ENCODE peak calls at places on chromosomes 7 and 10, in nine cellular contexts. O is right lobe of liver; K is CD8-positive, alpha-beta memory T cell; P is CD8-positive, alpha-beta T cell; V is Panc1; U is tibial nerve; W is body of pancreas; G is CD4-positive, CD25-positive, alpha-beta regulatory T cell; B is MM.1S. H is an unnamed sample. For H3K36me3, the result is how much of the 10 kb centered on the place peaks cover.

GRCh38 chr10:21432266-21432665 is 93.2 kb downstream of the SKIDA1 start:
- DNase-seq in G (no peak), W (no peak), V (no peak), O (no peak), U (no peak), P (no peak), K (no peak), B (no peak), H (no peak)

GRCh38 chr10:72691470-72692056 is 380 bp upstream of the MCU start:
- DNase-seq in G (no peak), K (no peak), V (peak), P (no peak), B (no peak), O (no peak), W (no peak), U (no peak), H (peak)

GRCh38 chr10:7945469-7946187 is 108.9 kb upstream of the GATA3 start:
- DNase-seq in W (no peak), G (peak), V (no peak), U (no peak), B (no peak), K (no peak), O (no peak), P (no peak), H (no peak)

GRCh38 chr7:46558482-46559193 is 637.6 kb upstream of the IGFBP3 start:
- DNase-seq in K (no peak), G (no peak), B (no peak), O (no peak), U (no peak), W (no peak), P (no peak), V (no peak), H (no peak)

GRCh38 chr10:93131956-93132355 is 58.3 kb downstream of the CYP26A1 start:
- DNase-seq in P (no peak), U (no peak), V (no peak), K (no peak), W (no peak), G (no peak), O (no peak), B (no peak), H (no peak)

GRCh38 chr7:127938588-127938987 is 92.6 kb downstream of the LRRC4 start:
- DNase-seq in O (no peak), W (no peak), K (no peak), U (no peak), G (no peak), B (no peak), P (no peak), V (peak), H (no peak)

GRCh38 chr10:18214692-18215563 is 74.7 kb downstream of the CACNB2 start:
- DNase-seq in B (peak), K (no peak), V (peak), U (peak), G (peak), O (no peak), P (no peak), W (peak), H (peak)

GRCh38 chr10:102113956-102114857 is 6.0 kb downstream of the LDB1 start:
- DNase-seq in O (peak), B (no peak), P (no peak), K (no peak), U (no peak), V (no peak), G (no peak), W (peak), H (no peak)

GRCh38 chr7:98135984-98136383 is 29.3 kb downstream of the LMTK2 start:
- DNase-seq in B (no peak), P (no peak), G (no peak), O (no peak), K (no peak), U (no peak), W (no peak), V (no peak), H (no peak)

GRCh38 chr7:142301923-142302550 is 44.2 kb upstream of the PRSS58 start:
- DNase-seq in G (no peak), U (no peak), O (no peak), V (no peak), W (no peak), P (no peak), B (peak), K (no peak), H (peak)

GRCh38 chr7:2211259-2211575 is 21.5 kb downstream of the MAD1L1 start:
- DNase-seq in B (no peak), G (no peak), K (no peak), P (no peak), V (no peak), O (no peak), W (no peak), U (no peak), H (no peak)
- H3K36me3 ChIP-seq in B (under half), G (under half), K (under half), P (under half), V (under half), O (under half), W (under half), U (half or more), H (under half)

GRCh38 chr7:104642551-104642950 is 314.1 kb downstream of the LHFPL3 start:
- DNase-seq in B (no peak), G (no peak), O (no peak), V (no peak), W (no peak), U (no peak), P (no peak), K (no peak), H (no peak)
- H3K27ac ChIP-seq in B (no peak), G (no peak), O (no peak), V (no peak), W (no peak), U (no peak), P (no peak), K (no peak), H (no peak)

GRCh38 chr7:102101111-102101551 is 185.5 kb upstream of the SH2B2 start:
- DNase-seq in P (no peak), K (no peak), W (no peak), V (no peak), G (no peak), U (no peak), O (no peak), B (no peak), H (no peak)
- H3K36me3 ChIP-seq in P (under half), K (under half), W (under half), V (under half), G (under half), U (half or more), O (under half), B (under half), H (under half)

GRCh38 chr7:115230882-115231508 is 309.1 kb downstream of the MDFIC start:
- DNase-seq in U (no peak), P (no peak), K (no peak), W (no peak), B (no peak), O (no peak), G (peak), V (peak), H (peak)
- H3K27ac ChIP-seq in U (no peak), P (no peak), K (no peak), W (no peak), B (no peak), O (no peak), G (no peak), V (no peak), H (no peak)

GRCh38 chr7:100111914-100112313 is 7.2 kb downstream of the TAF6 start:
- DNase-seq in U (no peak), W (no peak), G (no peak), V (no peak), B (no peak), K (no peak), O (no peak), P (no peak), H (no peak)

GRCh38 chr7:100107890-100108289 is 6.4 kb downstream of the AP4M1 start:
- DNase-seq in G (no peak), K (no peak), B (no peak), U (no peak), O (no peak), V (no peak), P (no peak), W (no peak), H (no peak)

GRCh38 chr7:100107125-100107737 is 5.8 kb downstream of the AP4M1 start:
- DNase-seq in O (no peak), V (no peak), P (no peak), U (no peak), B (no peak), W (no peak), K (no peak), G (no peak), H (no peak)

GRCh38 chr7:100111156-100111555 is 8.0 kb downstream of the TAF6 start:
- DNase-seq in K (no peak), O (no peak), G (no peak), V (no peak), U (no peak), B (no peak), P (no peak), W (no peak), H (no peak)

GRCh38 chr7:100109521-100110163 is 8.2 kb downstream of the AP4M1 start:
- DNase-seq in O (no peak), B (no peak), G (no peak), V (no peak), U (no peak), K (no peak), W (no peak), P (no peak), H (no peak)
- H3K36me3 ChIP-seq in O (under half), B (under half), G (under half), V (under half), U (half or more), K (under half), W (under half), P (under half), H (under half)

GRCh38 chr7:150951181-150951520 is 27.0 kb downstream of the KCNH2 start:
- DNase-seq in U (no peak), O (no peak), V (no peak), P (no peak), B (no peak), W (no peak), G (no peak), K (no peak), H (no peak)

GRCh38 chr7:150953061-150953997 is 24.8 kb downstream of the KCNH2 start:
- DNase-seq in K (no peak), V (no peak), P (no peak), G (no peak), B (no peak), W (no peak), O (no peak), U (no peak), H (no peak)

GRCh38 chr7:150950496-150951180 is 27.5 kb downstream of the KCNH2 start:
- DNase-seq in U (no peak), B (no peak), G (no peak), O (no peak), P (no peak), V (no peak), W (no peak), K (no peak), H (no peak)

GRCh38 chr7:150951521-150951920 is 26.6 kb downstream of the KCNH2 start:
- DNase-seq in U (no peak), K (no peak), P (no peak), V (no peak), O (no peak), B (no peak), W (no peak), G (no peak), H (no peak)

GRCh38 chr7:150952331-150953050 is 25.6 kb downstream of the KCNH2 start:
- DNase-seq in G (no peak), P (no peak), U (no peak), B (no peak), W (no peak), V (no peak), K (no peak), O (no peak), H (no peak)
- H3K27ac ChIP-seq in G (no peak), P (no peak), U (no peak), B (no peak), W (no peak), V (no peak), K (no peak), O (no peak), H (no peak)

GRCh38 chr7:64174328-64174727 is 32.7 kb upstream of the ZNF735 start:
- DNase-seq in G (no peak), V (no peak), U (no peak), B (no peak), K (no peak), P (no peak), O (no peak), W (no peak), H (no peak)
- H3K36me3 ChIP-seq in G (under half), V (under half), U (under half), B (under half), K (under half), P (under half), O (under half), W (under half), H (under half)

DNA sequence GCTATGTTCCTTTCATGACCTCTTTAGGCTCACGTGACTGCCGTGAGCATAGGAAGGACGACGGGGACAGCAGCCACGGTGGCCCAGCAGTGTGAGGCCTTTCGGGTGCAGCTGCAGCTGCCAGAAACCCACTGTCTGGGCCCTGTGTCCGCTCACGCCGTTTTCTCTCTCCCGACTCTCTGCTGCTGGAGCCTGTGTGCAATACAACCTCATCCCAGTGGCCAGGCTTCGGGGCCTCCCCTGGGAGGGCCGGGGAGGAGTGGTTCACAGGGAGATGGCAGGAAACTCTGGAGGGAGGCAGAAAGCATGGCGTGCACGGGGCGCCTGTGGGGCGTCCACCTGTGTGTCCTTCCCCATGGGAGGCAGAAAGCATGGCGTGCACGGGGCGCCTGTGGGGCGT is 38.6 kb downstream of the PFKP start:
- DNase-seq in G (no peak), V (no peak), B (no peak), K (no peak), P (no peak), U (no peak), O (no peak), W (no peak), H (no peak)
- H3K27ac ChIP-seq in G (no peak), V (no peak), B (no peak), K (no peak), P (no peak), U (peak), O (no peak), W (peak), H (no peak)

GRCh38 chr10:80411681-80412230 is 3.4 kb downstream of the PRXL2A start:
- DNase-seq in G (no peak), K (no peak), U (no peak), O (no peak), P (no peak), V (no peak), W (no peak), B (no peak), H (no peak)
- H3K36me3 ChIP-seq in G (under half), K (under half), U (under half), O (under half), P (under half), V (under half), W (under half), B (under half), H (under half)

DNA sequence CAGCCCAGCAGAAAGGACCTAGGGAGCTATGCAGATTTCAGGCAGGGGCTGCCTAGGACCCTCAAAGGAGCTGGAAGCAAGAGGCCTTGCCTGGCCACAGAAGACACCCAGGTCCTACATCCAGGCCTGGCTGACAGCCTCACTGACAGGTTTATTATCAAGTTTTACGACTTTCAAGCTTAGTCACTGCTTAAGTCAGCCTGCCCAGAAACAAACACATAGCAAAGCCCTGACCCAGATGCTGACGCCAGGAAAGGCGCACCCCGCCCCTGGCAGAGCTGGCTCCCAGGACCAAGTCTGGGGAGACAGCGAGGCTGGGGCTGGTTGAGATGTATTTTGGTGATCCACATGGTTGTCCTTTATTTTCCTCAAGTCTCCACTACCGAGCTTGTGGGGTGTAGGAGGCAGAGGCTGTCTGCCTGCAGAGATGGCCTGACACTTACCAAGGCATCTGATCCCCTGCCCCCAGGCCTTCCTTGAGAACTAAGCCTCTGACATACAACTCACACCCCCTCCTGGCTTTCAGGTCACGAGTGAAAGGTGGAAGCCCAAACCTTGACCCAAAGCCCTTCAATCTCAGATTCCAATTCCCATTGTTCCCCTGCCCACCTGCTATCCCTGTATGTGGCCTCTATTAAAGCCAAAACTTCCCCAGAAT is 80.7 kb upstream of the EMX2 start:
- DNase-seq in W (no peak), O (no peak), V (peak), P (no peak), K (no peak), G (no peak), U (no peak), B (no peak), H (peak)
- H3K27ac ChIP-seq in W (no peak), O (no peak), V (peak), P (no peak), K (no peak), G (no peak), U (peak), B (no peak), H (no peak)